ENCODE peak calls at places on chromosomes 5 and 9, in seven cellular contexts. One of them, this sample, is unnamed.

GRCh38 chr5:126970517-126971017 is 59.8 kb downstream of the MARCHF3 start:
- DNase-seq in Peyer's patch: no peak
- DNase-seq in prostate gland: no peak
- DNase-seq in HCT116: no peak
- DNase-seq in lower leg skin: no peak
- DNase-seq in adrenal gland: peak
- DNase-seq in IMR-90: peak
- DNase-seq in this sample: no peak

GRCh38 chr5:179605026-179605833 is 18.2 kb downstream of the HNRNPH1 start:
- DNase-seq in Peyer's patch: peak
- DNase-seq in HCT116: no peak
- DNase-seq in IMR-90: peak
- DNase-seq in lower leg skin: no peak
- DNase-seq in prostate gland: peak
- DNase-seq in adrenal gland: no peak
- DNase-seq in this sample: no peak

GRCh38 chr5:112867411-112867810 is 6.3 kb downstream of the SRP19 start:
- DNase-seq in lower leg skin: no peak
- DNase-seq in prostate gland: no peak
- DNase-seq in adrenal gland: no peak
- DNase-seq in Peyer's patch: no peak
- DNase-seq in IMR-90: no peak
- DNase-seq in HCT116: no peak
- DNase-seq in this sample: no peak

GRCh38 chr5:56279291-56279690 is 46.2 kb upstream of the ANKRD55 start:
- DNase-seq in adrenal gland: no peak
- DNase-seq in IMR-90: no peak
- DNase-seq in Peyer's patch: no peak
- DNase-seq in prostate gland: no peak
- DNase-seq in HCT116: no peak
- DNase-seq in lower leg skin: no peak
- DNase-seq in this sample: no peak

GRCh38 chr5:141641634-141642278 is 5.0 kb downstream of the RELL2 start:
- DNase-seq in HCT116: no peak
- DNase-seq in adrenal gland: no peak
- DNase-seq in Peyer's patch: no peak
- DNase-seq in lower leg skin: no peak
- DNase-seq in IMR-90: peak
- DNase-seq in prostate gland: no peak
- DNase-seq in this sample: peak

GRCh38 chr5:14197056-14197455 is 53.9 kb downstream of the TRIO start:
- DNase-seq in HCT116: no peak
- DNase-seq in IMR-90: no peak
- DNase-seq in prostate gland: no peak
- DNase-seq in adrenal gland: no peak
- DNase-seq in lower leg skin: no peak
- DNase-seq in Peyer's patch: no peak
- DNase-seq in this sample: no peak

GRCh38 chr5:4116834-4117233 is 521.2 kb downstream of the IRX1 start:
- DNase-seq in lower leg skin: no peak
- DNase-seq in prostate gland: no peak
- DNase-seq in Peyer's patch: no peak
- DNase-seq in HCT116: no peak
- DNase-seq in adrenal gland: no peak
- DNase-seq in IMR-90: no peak
- DNase-seq in this sample: no peak

GRCh38 chr5:72110401-72111013 is 3.2 kb downstream of the MAP1B start:
- DNase-seq in lower leg skin: no peak
- DNase-seq in prostate gland: no peak
- DNase-seq in adrenal gland: no peak
- DNase-seq in HCT116: no peak
- DNase-seq in IMR-90: no peak
- DNase-seq in Peyer's patch: no peak
- DNase-seq in this sample: no peak

GRCh38 chr5:37889612-37890317 is 49.9 kb upstream of the GDNF start:
- DNase-seq in prostate gland: no peak
- DNase-seq in adrenal gland: no peak
- DNase-seq in IMR-90: peak
- DNase-seq in HCT116: peak
- DNase-seq in lower leg skin: no peak
- DNase-seq in Peyer's patch: no peak
- DNase-seq in this sample: peak

GRCh38 chr5:84130006-84130580 is 254.6 kb downstream of the EDIL3 start:
- DNase-seq in lower leg skin: no peak
- DNase-seq in IMR-90: no peak
- DNase-seq in Peyer's patch: no peak
- DNase-seq in HCT116: no peak
- DNase-seq in adrenal gland: no peak
- DNase-seq in prostate gland: no peak
- DNase-seq in this sample: no peak

GRCh38 chr9:93122721-93123221 is 11.3 kb downstream of the NINJ1 start:
- DNase-seq in IMR-90: no peak
- DNase-seq in Peyer's patch: peak
- DNase-seq in lower leg skin: no peak
- DNase-seq in HCT116: no peak
- DNase-seq in prostate gland: no peak
- DNase-seq in adrenal gland: peak
- DNase-seq in this sample: no peak

GRCh38 chr9:100602302-100602930 is 24.5 kb downstream of the CAVIN4 start:
- DNase-seq in Peyer's patch: no peak
- DNase-seq in prostate gland: peak
- DNase-seq in lower leg skin: no peak
- DNase-seq in HCT116: peak
- DNase-seq in adrenal gland: peak
- DNase-seq in IMR-90: peak
- DNase-seq in this sample: peak

GRCh38 chr9:93303806-93304573 is 120.1 kb downstream of the WNK2 start:
- DNase-seq in Peyer's patch: no peak
- DNase-seq in HCT116: no peak
- DNase-seq in adrenal gland: no peak
- DNase-seq in lower leg skin: no peak
- DNase-seq in prostate gland: no peak
- DNase-seq in IMR-90: no peak
- DNase-seq in this sample: no peak

GRCh38 chr5:134567651-134568338 is 42.3 kb downstream of the JADE2 start:
- DNase-seq in adrenal gland: peak
- DNase-seq in lower leg skin: peak
- DNase-seq in HCT116: no peak
- DNase-seq in IMR-90: peak
- DNase-seq in prostate gland: no peak
- DNase-seq in Peyer's patch: no peak
- DNase-seq in this sample: peak

GRCh38 chr9:114499528-114499927 is 5.7 kb downstream of the WHRN start:
- DNase-seq in IMR-90: no peak
- DNase-seq in prostate gland: no peak
- DNase-seq in Peyer's patch: no peak
- DNase-seq in HCT116: no peak
- DNase-seq in lower leg skin: no peak
- DNase-seq in adrenal gland: no peak
- DNase-seq in this sample: no peak

GRCh38 chr5:36657563-36657995 is 51.2 kb downstream of the SLC1A3 start:
- DNase-seq in HCT116: peak
- DNase-seq in lower leg skin: peak
- DNase-seq in adrenal gland: peak
- DNase-seq in IMR-90: peak
- DNase-seq in prostate gland: peak
- DNase-seq in Peyer's patch: no peak
- DNase-seq in this sample: peak

GRCh38 chr5:96433066-96433447 is at the start of gene PCSK1:
- DNase-seq in IMR-90: no peak
- DNase-seq in Peyer's patch: no peak
- DNase-seq in HCT116: no peak
- DNase-seq in prostate gland: no peak
- DNase-seq in adrenal gland: no peak
- DNase-seq in lower leg skin: no peak
- DNase-seq in this sample: peak

GRCh38 chr5:33291216-33292000 is 149.4 kb upstream of the TARS1 start:
- DNase-seq in lower leg skin: no peak
- DNase-seq in HCT116: no peak
- DNase-seq in adrenal gland: no peak
- DNase-seq in IMR-90: no peak
- DNase-seq in Peyer's patch: no peak
- DNase-seq in prostate gland: no peak
- DNase-seq in this sample: no peak

DNA sequence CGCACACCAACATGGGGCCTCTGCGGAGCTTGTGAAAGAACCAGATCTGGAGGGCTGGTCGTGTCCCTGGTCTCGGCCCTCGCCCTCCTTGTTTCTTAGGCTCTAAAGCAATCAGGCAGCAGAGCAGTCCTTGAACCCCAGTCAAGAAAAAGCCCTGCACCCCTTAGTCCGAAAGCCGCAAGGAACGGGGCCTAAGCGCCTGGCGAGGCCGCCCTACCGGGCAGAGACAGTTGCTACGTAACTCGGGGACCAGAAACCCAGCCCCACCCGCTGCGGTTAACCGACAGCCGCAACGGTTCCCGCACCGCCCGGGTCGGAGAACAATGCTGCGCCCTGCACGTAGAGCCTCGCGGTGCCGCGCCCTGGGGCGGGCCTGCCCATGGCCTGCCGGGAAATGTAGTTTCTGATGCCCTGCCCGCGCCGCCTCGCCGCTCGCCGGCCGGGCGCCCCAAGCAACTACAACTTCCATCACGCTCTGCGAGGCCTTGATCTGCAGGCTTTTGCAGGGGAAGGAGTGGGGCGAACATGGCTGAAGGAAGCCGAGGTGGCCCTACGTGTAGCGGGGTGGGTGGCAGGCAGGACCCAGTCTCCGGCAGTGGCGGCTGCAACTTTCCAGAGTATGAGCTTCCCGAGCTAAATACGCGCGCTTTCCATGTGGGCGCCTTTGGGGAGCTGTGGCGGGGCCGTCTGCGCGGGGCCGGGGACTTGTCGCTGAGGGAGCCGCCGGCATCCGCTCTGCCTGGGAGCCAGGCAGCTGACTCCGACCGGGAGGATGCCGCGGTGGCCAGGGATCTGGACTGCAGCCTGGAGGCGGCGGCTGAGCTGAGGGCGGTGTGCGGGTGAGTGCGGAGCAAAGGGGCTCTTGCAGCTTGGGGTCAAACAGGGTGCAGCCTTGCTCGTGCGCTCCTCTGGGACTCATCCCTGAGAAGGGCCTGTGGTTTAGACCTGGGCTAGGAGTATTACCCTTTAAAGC is at the start of gene SNAPC3:
- DNase-seq in prostate gland: peak
- DNase-seq in lower leg skin: peak
- DNase-seq in Peyer's patch: peak
- DNase-seq in adrenal gland: peak
- DNase-seq in HCT116: peak
- DNase-seq in IMR-90: peak
- DNase-seq in this sample: peak
- TF ChIP-seq POLR2A in prostate gland: peak
- TF ChIP-seq POLR2A in lower leg skin: no peak
- TF ChIP-seq POLR2A in Peyer's patch: peak
- TF ChIP-seq POLR2A in adrenal gland: peak
- TF ChIP-seq POLR2A in HCT116: peak
- TF ChIP-seq POLR2A in IMR-90: no peak
- TF ChIP-seq POLR2A in this sample: peak

GRCh38 chr5:80036621-80037020 is 1.5 kb downstream of the THBS4 start:
- DNase-seq in Peyer's patch: no peak
- DNase-seq in HCT116: no peak
- DNase-seq in prostate gland: no peak
- DNase-seq in adrenal gland: no peak
- DNase-seq in IMR-90: no peak
- DNase-seq in lower leg skin: no peak
- DNase-seq in this sample: no peak

GRCh38 chr5:80033513-80033912 is 1.6 kb upstream of the THBS4 start:
- DNase-seq in lower leg skin: no peak
- DNase-seq in HCT116: no peak
- DNase-seq in IMR-90: no peak
- DNase-seq in prostate gland: no peak
- DNase-seq in adrenal gland: no peak
- DNase-seq in Peyer's patch: no peak
- DNase-seq in this sample: peak

GRCh38 chr5:80034559-80034958 is 589 bp upstream of the THBS4 start:
- DNase-seq in IMR-90: no peak
- DNase-seq in lower leg skin: no peak
- DNase-seq in adrenal gland: no peak
- DNase-seq in prostate gland: no peak
- DNase-seq in HCT116: no peak
- DNase-seq in Peyer's patch: no peak
- DNase-seq in this sample: no peak

GRCh38 chr5:80035839-80036238 is 691 bp downstream of the THBS4 start:
- DNase-seq in HCT116: no peak
- DNase-seq in adrenal gland: no peak
- DNase-seq in prostate gland: no peak
- DNase-seq in lower leg skin: no peak
- DNase-seq in IMR-90: no peak
- DNase-seq in Peyer's patch: no peak
- DNase-seq in this sample: no peak

GRCh38 chr5:80034962-80035821 is at the start of gene THBS4:
- DNase-seq in IMR-90: no peak
- DNase-seq in adrenal gland: no peak
- DNase-seq in lower leg skin: no peak
- DNase-seq in prostate gland: no peak
- DNase-seq in Peyer's patch: no peak
- DNase-seq in HCT116: no peak
- DNase-seq in this sample: no peak
- TF ChIP-seq POLR2A in IMR-90: no peak
- TF ChIP-seq POLR2A in adrenal gland: no peak
- TF ChIP-seq POLR2A in lower leg skin: no peak
- TF ChIP-seq POLR2A in prostate gland: no peak
- TF ChIP-seq POLR2A in Peyer's patch: no peak
- TF ChIP-seq POLR2A in HCT116: no peak
- TF ChIP-seq POLR2A in this sample: no peak

GRCh38 chr9:35907732-35908483 is 1.4 kb upstream of the SPAAR start:
- DNase-seq in prostate gland: peak
- DNase-seq in Peyer's patch: peak
- DNase-seq in IMR-90: peak
- DNase-seq in adrenal gland: peak
- DNase-seq in lower leg skin: peak
- DNase-seq in HCT116: peak
- DNase-seq in this sample: peak

GRCh38 chr9:35906923-35907699 is 1.1 kb downstream of the HRCT1 start:
- DNase-seq in HCT116: no peak
- DNase-seq in prostate gland: no peak
- DNase-seq in adrenal gland: no peak
- DNase-seq in Peyer's patch: peak
- DNase-seq in lower leg skin: peak
- DNase-seq in IMR-90: peak
- DNase-seq in this sample: no peak

GRCh38 chr9:35904966-35905781 is 828 bp upstream of the HRCT1 start:
- DNase-seq in prostate gland: no peak
- DNase-seq in Peyer's patch: peak
- DNase-seq in IMR-90: peak
- DNase-seq in lower leg skin: no peak
- DNase-seq in HCT116: no peak
- DNase-seq in adrenal gland: no peak
- DNase-seq in this sample: no peak

GRCh38 chr9:35904338-35904737 is 1.7 kb upstream of the HRCT1 start:
- DNase-seq in HCT116: no peak
- DNase-seq in prostate gland: no peak
- DNase-seq in IMR-90: no peak
- DNase-seq in adrenal gland: no peak
- DNase-seq in Peyer's patch: no peak
- DNase-seq in lower leg skin: no peak
- DNase-seq in this sample: no peak

GRCh38 chr9:35905912-35906679 is at the start of gene HRCT1:
- DNase-seq in Peyer's patch: peak
- DNase-seq in prostate gland: peak
- DNase-seq in adrenal gland: peak
- DNase-seq in lower leg skin: peak
- DNase-seq in IMR-90: peak
- DNase-seq in HCT116: peak
- DNase-seq in this sample: peak
- TF ChIP-seq POLR2A in Peyer's patch: peak
- TF ChIP-seq POLR2A in prostate gland: no peak
- TF ChIP-seq POLR2A in adrenal gland: no peak
- TF ChIP-seq POLR2A in lower leg skin: no peak
- TF ChIP-seq POLR2A in IMR-90: no peak
- TF ChIP-seq POLR2A in HCT116: no peak
- TF ChIP-seq POLR2A in this sample: peak

GRCh38 chr9:136093331-136093986 is 1.6 kb downstream of the NACC2 start:
- DNase-seq in IMR-90: no peak
- DNase-seq in lower leg skin: no peak
- DNase-seq in adrenal gland: peak
- DNase-seq in prostate gland: no peak
- DNase-seq in Peyer's patch: no peak
- DNase-seq in HCT116: no peak
- DNase-seq in this sample: peak
- TF ChIP-seq POLR2A in IMR-90: no peak
- TF ChIP-seq POLR2A in lower leg skin: no peak
- TF ChIP-seq POLR2A in adrenal gland: no peak
- TF ChIP-seq POLR2A in prostate gland: no peak
- TF ChIP-seq POLR2A in Peyer's patch: no peak
- TF ChIP-seq POLR2A in HCT116: no peak
- TF ChIP-seq POLR2A in this sample: no peak